ENCODE peak calls at places on chromosome 10, in eight cellular contexts. One of them, this sample, is unnamed.

GRCh38 chr10:7311256-7312178 is 99.3 kb downstream of the SFMBT2 start:
- DNase-seq in M059J: peak
- DNase-seq in NCI-H2107: no peak
- DNase-seq in CD4-positive, CD25-positive, alpha-beta regulatory T cell: no peak
- DNase-seq in EL: no peak
- DNase-seq in neural crest cell: no peak
- DNase-seq in anterior cingulate cortex: no peak
- DNase-seq in stimulated activated CD4-positive, alpha-beta T cell treated with anti-CD3 and anti-CD28 coated beads, Interleukin-15, amount 100 ng/mL, for 1 hour: no peak
- DNase-seq in this sample: no peak

GRCh38 chr10:104028823-104029527 is 56.7 kb downstream of the COL17A1 start:
- DNase-seq in M059J: no peak
- DNase-seq in NCI-H2107: no peak
- DNase-seq in CD4-positive, CD25-positive, alpha-beta regulatory T cell: no peak
- DNase-seq in EL: no peak
- DNase-seq in neural crest cell: no peak
- DNase-seq in anterior cingulate cortex: no peak
- DNase-seq in stimulated activated CD4-positive, alpha-beta T cell treated with anti-CD3 and anti-CD28 coated beads, Interleukin-15, amount 100 ng/mL, for 1 hour: no peak
- DNase-seq in this sample: peak

GRCh38 chr10:131936756-131937155 is 35.9 kb downstream of the PPP2R2D start:
- DNase-seq in M059J: no peak
- DNase-seq in NCI-H2107: no peak
- DNase-seq in CD4-positive, CD25-positive, alpha-beta regulatory T cell: no peak
- DNase-seq in EL: no peak
- DNase-seq in neural crest cell: no peak
- DNase-seq in anterior cingulate cortex: no peak
- DNase-seq in stimulated activated CD4-positive, alpha-beta T cell treated with anti-CD3 and anti-CD28 coated beads, Interleukin-15, amount 100 ng/mL, for 1 hour: no peak
- DNase-seq in this sample: no peak

GRCh38 chr10:61280303-61280702 is 172.9 kb downstream of the TMEM26 start:
- DNase-seq in M059J: peak
- DNase-seq in NCI-H2107: no peak
- DNase-seq in CD4-positive, CD25-positive, alpha-beta regulatory T cell: no peak
- DNase-seq in EL: peak
- DNase-seq in neural crest cell: no peak
- DNase-seq in anterior cingulate cortex: no peak
- DNase-seq in stimulated activated CD4-positive, alpha-beta T cell treated with anti-CD3 and anti-CD28 coated beads, Interleukin-15, amount 100 ng/mL, for 1 hour: no peak
- DNase-seq in this sample: no peak

GRCh38 chr10:60778978-60779668 is 845 bp downstream of the CDK1 start:
- DNase-seq in M059J: no peak
- DNase-seq in NCI-H2107: no peak
- DNase-seq in CD4-positive, CD25-positive, alpha-beta regulatory T cell: no peak
- DNase-seq in EL: no peak
- DNase-seq in neural crest cell: no peak
- DNase-seq in anterior cingulate cortex: no peak
- DNase-seq in stimulated activated CD4-positive, alpha-beta T cell treated with anti-CD3 and anti-CD28 coated beads, Interleukin-15, amount 100 ng/mL, for 1 hour: no peak
- DNase-seq in this sample: no peak

GRCh38 chr10:67808706-67809105 is 29.3 kb downstream of the DNAJC12 start:
- DNase-seq in M059J: no peak
- DNase-seq in NCI-H2107: no peak
- DNase-seq in CD4-positive, CD25-positive, alpha-beta regulatory T cell: no peak
- DNase-seq in EL: no peak
- DNase-seq in neural crest cell: no peak
- DNase-seq in anterior cingulate cortex: no peak
- DNase-seq in stimulated activated CD4-positive, alpha-beta T cell treated with anti-CD3 and anti-CD28 coated beads, Interleukin-15, amount 100 ng/mL, for 1 hour: no peak
- DNase-seq in this sample: no peak

GRCh38 chr10:116253716-116254115 is 19.3 kb downstream of the GFRA1 start:
- DNase-seq in M059J: peak
- DNase-seq in NCI-H2107: no peak
- DNase-seq in CD4-positive, CD25-positive, alpha-beta regulatory T cell: no peak
- DNase-seq in EL: no peak
- DNase-seq in neural crest cell: no peak
- DNase-seq in anterior cingulate cortex: no peak
- DNase-seq in stimulated activated CD4-positive, alpha-beta T cell treated with anti-CD3 and anti-CD28 coated beads, Interleukin-15, amount 100 ng/mL, for 1 hour: no peak
- DNase-seq in this sample: no peak

GRCh38 chr10:70272925-70273316 is 10.9 kb downstream of the NPFFR1 start:
- DNase-seq in M059J: peak
- DNase-seq in NCI-H2107: no peak
- DNase-seq in CD4-positive, CD25-positive, alpha-beta regulatory T cell: peak
- DNase-seq in EL: peak
- DNase-seq in neural crest cell: no peak
- DNase-seq in anterior cingulate cortex: no peak
- DNase-seq in stimulated activated CD4-positive, alpha-beta T cell treated with anti-CD3 and anti-CD28 coated beads, Interleukin-15, amount 100 ng/mL, for 1 hour: no peak
- DNase-seq in this sample: no peak

GRCh38 chr10:133515471-133515870 is 11.7 kb upstream of the CYP2E1 start:
- DNase-seq in M059J: no peak
- DNase-seq in NCI-H2107: no peak
- DNase-seq in CD4-positive, CD25-positive, alpha-beta regulatory T cell: no peak
- DNase-seq in EL: no peak
- DNase-seq in neural crest cell: no peak
- DNase-seq in anterior cingulate cortex: no peak
- DNase-seq in stimulated activated CD4-positive, alpha-beta T cell treated with anti-CD3 and anti-CD28 coated beads, Interleukin-15, amount 100 ng/mL, for 1 hour: no peak
- DNase-seq in this sample: no peak

GRCh38 chr10:73589538-73590126 is 1.5 kb downstream of the USP54 start:
- DNase-seq in M059J: peak
- DNase-seq in NCI-H2107: no peak
- DNase-seq in CD4-positive, CD25-positive, alpha-beta regulatory T cell: no peak
- DNase-seq in EL: peak
- DNase-seq in neural crest cell: no peak
- DNase-seq in anterior cingulate cortex: no peak
- DNase-seq in stimulated activated CD4-positive, alpha-beta T cell treated with anti-CD3 and anti-CD28 coated beads, Interleukin-15, amount 100 ng/mL, for 1 hour: no peak
- DNase-seq in this sample: peak

GRCh38 chr10:50929670-50930069 is 44.2 kb upstream of the A1CF start:
- DNase-seq in M059J: peak
- DNase-seq in NCI-H2107: no peak
- DNase-seq in CD4-positive, CD25-positive, alpha-beta regulatory T cell: no peak
- DNase-seq in EL: no peak
- DNase-seq in neural crest cell: no peak
- DNase-seq in anterior cingulate cortex: no peak
- DNase-seq in stimulated activated CD4-positive, alpha-beta T cell treated with anti-CD3 and anti-CD28 coated beads, Interleukin-15, amount 100 ng/mL, for 1 hour: no peak
- DNase-seq in this sample: no peak

GRCh38 chr10:102208311-102209035 is 17.6 kb upstream of the ELOVL3 start:
- DNase-seq in M059J: peak
- DNase-seq in NCI-H2107: no peak
- DNase-seq in CD4-positive, CD25-positive, alpha-beta regulatory T cell: no peak
- DNase-seq in EL: peak
- DNase-seq in neural crest cell: no peak
- DNase-seq in anterior cingulate cortex: no peak
- DNase-seq in stimulated activated CD4-positive, alpha-beta T cell treated with anti-CD3 and anti-CD28 coated beads, Interleukin-15, amount 100 ng/mL, for 1 hour: no peak
- DNase-seq in this sample: no peak

GRCh38 chr10:122525788-122526187 is 34.8 kb upstream of the DMBT1 start:
- DNase-seq in M059J: peak
- DNase-seq in NCI-H2107: no peak
- DNase-seq in CD4-positive, CD25-positive, alpha-beta regulatory T cell: no peak
- DNase-seq in EL: no peak
- DNase-seq in neural crest cell: no peak
- DNase-seq in anterior cingulate cortex: no peak
- DNase-seq in stimulated activated CD4-positive, alpha-beta T cell treated with anti-CD3 and anti-CD28 coated beads, Interleukin-15, amount 100 ng/mL, for 1 hour: no peak
- DNase-seq in this sample: no peak

GRCh38 chr10:33790506-33791283 is 456.2 kb upstream of the NRP1 start:
- DNase-seq in M059J: no peak
- DNase-seq in NCI-H2107: no peak
- DNase-seq in CD4-positive, CD25-positive, alpha-beta regulatory T cell: no peak
- DNase-seq in EL: no peak
- DNase-seq in neural crest cell: no peak
- DNase-seq in anterior cingulate cortex: no peak
- DNase-seq in stimulated activated CD4-positive, alpha-beta T cell treated with anti-CD3 and anti-CD28 coated beads, Interleukin-15, amount 100 ng/mL, for 1 hour: no peak
- DNase-seq in this sample: no peak

GRCh38 chr10:131312261-131312801 is 810 bp upstream of the TCERG1L start:
- DNase-seq in M059J: no peak
- DNase-seq in NCI-H2107: peak
- DNase-seq in CD4-positive, CD25-positive, alpha-beta regulatory T cell: no peak
- DNase-seq in EL: no peak
- DNase-seq in neural crest cell: peak
- DNase-seq in anterior cingulate cortex: no peak
- DNase-seq in stimulated activated CD4-positive, alpha-beta T cell treated with anti-CD3 and anti-CD28 coated beads, Interleukin-15, amount 100 ng/mL, for 1 hour: no peak
- DNase-seq in this sample: no peak

GRCh38 chr10:121159670-121160069 is 308.5 kb downstream of the WDR11 start:
- DNase-seq in M059J: peak
- DNase-seq in NCI-H2107: no peak
- DNase-seq in CD4-positive, CD25-positive, alpha-beta regulatory T cell: no peak
- DNase-seq in EL: no peak
- DNase-seq in neural crest cell: no peak
- DNase-seq in anterior cingulate cortex: no peak
- DNase-seq in stimulated activated CD4-positive, alpha-beta T cell treated with anti-CD3 and anti-CD28 coated beads, Interleukin-15, amount 100 ng/mL, for 1 hour: no peak
- DNase-seq in this sample: no peak

GRCh38 chr10:126569513-126570447 is 100.7 kb downstream of the C10orf90 start:
- DNase-seq in M059J: peak
- DNase-seq in NCI-H2107: no peak
- DNase-seq in CD4-positive, CD25-positive, alpha-beta regulatory T cell: no peak
- DNase-seq in EL: peak
- DNase-seq in neural crest cell: no peak
- DNase-seq in anterior cingulate cortex: no peak
- DNase-seq in stimulated activated CD4-positive, alpha-beta T cell treated with anti-CD3 and anti-CD28 coated beads, Interleukin-15, amount 100 ng/mL, for 1 hour: no peak
- DNase-seq in this sample: no peak

GRCh38 chr10:14080795-14081194 is 249.9 kb downstream of the FRMD4A start:
- DNase-seq in M059J: peak
- DNase-seq in NCI-H2107: no peak
- DNase-seq in CD4-positive, CD25-positive, alpha-beta regulatory T cell: no peak
- DNase-seq in EL: no peak
- DNase-seq in neural crest cell: no peak
- DNase-seq in anterior cingulate cortex: no peak
- DNase-seq in stimulated activated CD4-positive, alpha-beta T cell treated with anti-CD3 and anti-CD28 coated beads, Interleukin-15, amount 100 ng/mL, for 1 hour: no peak
- DNase-seq in this sample: no peak

GRCh38 chr10:116621934-116622655 is 1.3 kb downstream of the PNLIPRP2 start:
- DNase-seq in M059J: no peak
- DNase-seq in NCI-H2107: no peak
- DNase-seq in CD4-positive, CD25-positive, alpha-beta regulatory T cell: no peak
- DNase-seq in EL: no peak
- DNase-seq in neural crest cell: no peak
- DNase-seq in anterior cingulate cortex: no peak
- DNase-seq in stimulated activated CD4-positive, alpha-beta T cell treated with anti-CD3 and anti-CD28 coated beads, Interleukin-15, amount 100 ng/mL, for 1 hour: no peak
- DNase-seq in this sample: no peak

GRCh38 chr10:104333728-104334373 is 4.4 kb downstream of the ITPRIP start:
- DNase-seq in M059J: no peak
- DNase-seq in NCI-H2107: no peak
- DNase-seq in CD4-positive, CD25-positive, alpha-beta regulatory T cell: no peak
- DNase-seq in EL: no peak
- DNase-seq in neural crest cell: no peak
- DNase-seq in anterior cingulate cortex: no peak
- DNase-seq in stimulated activated CD4-positive, alpha-beta T cell treated with anti-CD3 and anti-CD28 coated beads, Interleukin-15, amount 100 ng/mL, for 1 hour: no peak
- DNase-seq in this sample: no peak

GRCh38 chr10:104273899-104274575 is 5.1 kb downstream of the GSTO2 start:
- DNase-seq in M059J: no peak
- DNase-seq in NCI-H2107: no peak
- DNase-seq in CD4-positive, CD25-positive, alpha-beta regulatory T cell: no peak
- DNase-seq in EL: no peak
- DNase-seq in neural crest cell: no peak
- DNase-seq in anterior cingulate cortex: no peak
- DNase-seq in stimulated activated CD4-positive, alpha-beta T cell treated with anti-CD3 and anti-CD28 coated beads, Interleukin-15, amount 100 ng/mL, for 1 hour: no peak
- DNase-seq in this sample: no peak

GRCh38 chr10:131580076-131580652 is 268.6 kb upstream of the TCERG1L start:
- DNase-seq in M059J: no peak
- DNase-seq in NCI-H2107: no peak
- DNase-seq in CD4-positive, CD25-positive, alpha-beta regulatory T cell: no peak
- DNase-seq in EL: no peak
- DNase-seq in neural crest cell: no peak
- DNase-seq in anterior cingulate cortex: no peak
- DNase-seq in stimulated activated CD4-positive, alpha-beta T cell treated with anti-CD3 and anti-CD28 coated beads, Interleukin-15, amount 100 ng/mL, for 1 hour: no peak
- DNase-seq in this sample: no peak

GRCh38 chr10:97792058-97792721 is 20.4 kb upstream of the SFRP5 start:
- DNase-seq in M059J: peak
- DNase-seq in NCI-H2107: peak
- DNase-seq in CD4-positive, CD25-positive, alpha-beta regulatory T cell: peak
- DNase-seq in EL: peak
- DNase-seq in neural crest cell: peak
- DNase-seq in anterior cingulate cortex: peak
- DNase-seq in stimulated activated CD4-positive, alpha-beta T cell treated with anti-CD3 and anti-CD28 coated beads, Interleukin-15, amount 100 ng/mL, for 1 hour: peak
- DNase-seq in this sample: peak

GRCh38 chr10:98586096-98586495 is 139.4 kb upstream of the HPS1 start:
- DNase-seq in M059J: no peak
- DNase-seq in NCI-H2107: no peak
- DNase-seq in CD4-positive, CD25-positive, alpha-beta regulatory T cell: no peak
- DNase-seq in EL: no peak
- DNase-seq in neural crest cell: no peak
- DNase-seq in anterior cingulate cortex: no peak
- DNase-seq in stimulated activated CD4-positive, alpha-beta T cell treated with anti-CD3 and anti-CD28 coated beads, Interleukin-15, amount 100 ng/mL, for 1 hour: no peak
- DNase-seq in this sample: no peak

GRCh38 chr10:115985696-115986095 is 287.3 kb downstream of the GFRA1 start:
- DNase-seq in M059J: no peak
- DNase-seq in NCI-H2107: no peak
- DNase-seq in CD4-positive, CD25-positive, alpha-beta regulatory T cell: no peak
- DNase-seq in EL: peak
- DNase-seq in neural crest cell: no peak
- DNase-seq in anterior cingulate cortex: no peak
- DNase-seq in stimulated activated CD4-positive, alpha-beta T cell treated with anti-CD3 and anti-CD28 coated beads, Interleukin-15, amount 100 ng/mL, for 1 hour: no peak
- DNase-seq in this sample: no peak

GRCh38 chr10:6840766-6841165 is 260.7 kb upstream of the PRKCQ start:
- DNase-seq in M059J: peak
- DNase-seq in NCI-H2107: no peak
- DNase-seq in CD4-positive, CD25-positive, alpha-beta regulatory T cell: no peak
- DNase-seq in EL: peak
- DNase-seq in neural crest cell: no peak
- DNase-seq in anterior cingulate cortex: no peak
- DNase-seq in stimulated activated CD4-positive, alpha-beta T cell treated with anti-CD3 and anti-CD28 coated beads, Interleukin-15, amount 100 ng/mL, for 1 hour: no peak
- DNase-seq in this sample: no peak

GRCh38 chr10:43026039-43026973 is 50.6 kb upstream of the RET start:
- DNase-seq in M059J: no peak
- DNase-seq in NCI-H2107: no peak
- DNase-seq in CD4-positive, CD25-positive, alpha-beta regulatory T cell: no peak
- DNase-seq in EL: peak
- DNase-seq in neural crest cell: no peak
- DNase-seq in anterior cingulate cortex: no peak
- DNase-seq in stimulated activated CD4-positive, alpha-beta T cell treated with anti-CD3 and anti-CD28 coated beads, Interleukin-15, amount 100 ng/mL, for 1 hour: no peak
- DNase-seq in this sample: no peak

GRCh38 chr10:88270871-88271713 is 312.0 kb downstream of the RNLS start:
- DNase-seq in M059J: peak
- DNase-seq in NCI-H2107: no peak
- DNase-seq in CD4-positive, CD25-positive, alpha-beta regulatory T cell: peak
- DNase-seq in EL: peak
- DNase-seq in neural crest cell: no peak
- DNase-seq in anterior cingulate cortex: no peak
- DNase-seq in stimulated activated CD4-positive, alpha-beta T cell treated with anti-CD3 and anti-CD28 coated beads, Interleukin-15, amount 100 ng/mL, for 1 hour: no peak
- DNase-seq in this sample: no peak

GRCh38 chr10:124603376-124604213 is 140.6 kb downstream of the FAM53B start:
- DNase-seq in M059J: no peak
- DNase-seq in NCI-H2107: no peak
- DNase-seq in CD4-positive, CD25-positive, alpha-beta regulatory T cell: no peak
- DNase-seq in EL: no peak
- DNase-seq in neural crest cell: no peak
- DNase-seq in anterior cingulate cortex: no peak
- DNase-seq in stimulated activated CD4-positive, alpha-beta T cell treated with anti-CD3 and anti-CD28 coated beads, Interleukin-15, amount 100 ng/mL, for 1 hour: no peak
- DNase-seq in this sample: no peak

GRCh38 chr10:132540456-132540855 is 2.9 kb downstream of the INPP5A start:
- DNase-seq in M059J: no peak
- DNase-seq in NCI-H2107: no peak
- DNase-seq in CD4-positive, CD25-positive, alpha-beta regulatory T cell: no peak
- DNase-seq in EL: peak
- DNase-seq in neural crest cell: no peak
- DNase-seq in anterior cingulate cortex: no peak
- DNase-seq in stimulated activated CD4-positive, alpha-beta T cell treated with anti-CD3 and anti-CD28 coated beads, Interleukin-15, amount 100 ng/mL, for 1 hour: no peak
- DNase-seq in this sample: no peak

This sample was measured in putamen.